ENCODE peak calls at places on chromosomes 13 and 19, in six cellular contexts. O is RWPE1, H is PC-3, E is ascending aorta, X is thoracic aorta, P is thyroid gland. D is an unnamed sample.

GRCh38 chr19:50030225-50030624 is 4.4 kb downstream of the ZNF473 start:
- DNase-seq in H (no peak), E (no peak), P (no peak), O (no peak), X (no peak), D (no peak)

GRCh38 chr13:47033216-47033615 is 136.4 kb upstream of the HTR2A start:
- DNase-seq in O (no peak), H (peak), X (no peak), P (no peak), E (no peak), D (peak)

GRCh38 chr19:32168606-32169005 is 176.8 kb upstream of the ZNF507 start:
- DNase-seq in O (no peak), E (no peak), H (no peak), P (no peak), X (no peak), D (no peak)

GRCh38 chr13:26686285-26686684 is 74.3 kb downstream of the GPR12 start:
- DNase-seq in O (no peak), P (no peak), X (no peak), H (no peak), E (no peak), D (no peak)

GRCh38 chr19:4402171-4403004 is at the start of gene CHAF1A:
- DNase-seq in E (peak), H (peak), X (peak), O (peak), P (peak), D (peak)

GRCh38 chr19:49335784-49336481 is 727 bp downstream of the CD37 start:
- DNase-seq in O (no peak), P (no peak), H (no peak), E (peak), X (no peak), D (no peak)

GRCh38 chr13:76596216-76596615 is 290.0 kb downstream of the KCTD12 start:
- DNase-seq in X (no peak), O (no peak), P (no peak), H (no peak), E (no peak), D (no peak)

GRCh38 chr13:48235100-48235813 is 2.3 kb downstream of the ITM2B start:
- DNase-seq in E (no peak), P (peak), H (peak), O (no peak), X (no peak), D (peak)

GRCh38 chr19:32373614-32374295 is 28.3 kb downstream of the ZNF507 start:
- DNase-seq in P (peak), O (peak), H (peak), E (peak), X (peak), D (peak)

GRCh38 chr19:3397266-3398022 is 31.1 kb downstream of the NFIC start:
- DNase-seq in X (no peak), E (no peak), H (no peak), P (peak), O (peak), D (no peak)

GRCh38 chr19:42555317-42555716 is 27.0 kb upstream of the CEACAM1 start:
- DNase-seq in H (no peak), P (no peak), O (no peak), E (no peak), X (no peak), D (no peak)

GRCh38 chr19:35166100-35167063 is 11.8 kb downstream of the FXYD5 start:
- DNase-seq in P (no peak), E (no peak), H (no peak), X (no peak), O (no peak), D (peak)

DNA sequence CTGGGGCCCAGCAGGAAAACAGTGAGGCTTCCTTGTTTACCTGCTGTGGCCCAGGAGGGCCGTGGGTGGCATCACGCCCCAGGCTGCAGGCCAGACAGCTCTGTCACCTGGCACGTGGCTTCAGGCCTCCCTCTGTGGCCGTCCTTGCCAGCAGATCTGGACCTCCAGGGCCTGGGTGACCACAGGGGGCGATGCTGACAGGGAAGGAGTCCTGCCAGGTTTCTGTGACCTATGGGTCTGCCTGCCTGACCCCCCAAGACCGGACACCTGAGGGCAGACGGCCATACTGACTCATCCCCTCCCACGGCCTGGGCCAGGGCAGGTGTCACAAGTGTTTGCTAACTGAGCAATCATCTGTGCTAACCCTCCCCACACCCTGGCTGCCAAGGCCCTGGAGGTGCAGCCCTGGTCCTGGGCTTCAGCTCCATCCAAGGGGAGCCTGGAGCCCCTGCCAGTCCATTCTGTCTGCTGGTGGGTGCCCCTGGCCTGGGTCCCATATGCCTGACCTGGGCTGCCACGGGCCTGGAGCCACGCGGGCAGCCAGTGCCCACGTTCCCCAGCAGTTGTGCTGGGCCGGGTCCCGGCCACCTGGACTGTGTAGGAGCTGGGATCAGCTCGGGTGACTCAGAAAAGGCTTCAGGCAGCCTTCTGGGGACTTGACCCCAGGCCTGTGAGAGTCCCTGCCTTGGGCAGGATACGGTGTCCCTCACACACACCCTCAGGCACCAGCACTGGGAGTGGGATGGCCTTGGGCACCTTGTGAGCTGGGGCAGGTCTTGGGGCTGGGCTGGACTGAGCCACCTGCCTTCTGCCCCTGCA is 3.7 kb downstream of the CDC34 start:
- DNase-seq in H (peak), P (no peak), E (no peak), X (no peak), O (no peak), D (peak)
- TF ChIP-seq CTCF in H (peak), P (no peak), E (no peak), X (no peak), O (no peak), D (no peak)

GRCh38 chr13:100088648-100089601 is at the start of gene PCCA:
- DNase-seq in P (peak), E (peak), X (peak), O (peak), H (peak), D (peak)
- TF ChIP-seq CTCF in P (peak), E (no peak), X (no peak), O (no peak), H (no peak), D (no peak)

GRCh38 chr19:41341669-41342490 is 11.8 kb downstream of the TGFB1 start:
- DNase-seq in O (no peak), E (no peak), P (peak), H (no peak), X (no peak), D (no peak)
- TF ChIP-seq CTCF in O (no peak), E (no peak), P (no peak), H (peak), X (no peak), D (no peak)

DNA sequence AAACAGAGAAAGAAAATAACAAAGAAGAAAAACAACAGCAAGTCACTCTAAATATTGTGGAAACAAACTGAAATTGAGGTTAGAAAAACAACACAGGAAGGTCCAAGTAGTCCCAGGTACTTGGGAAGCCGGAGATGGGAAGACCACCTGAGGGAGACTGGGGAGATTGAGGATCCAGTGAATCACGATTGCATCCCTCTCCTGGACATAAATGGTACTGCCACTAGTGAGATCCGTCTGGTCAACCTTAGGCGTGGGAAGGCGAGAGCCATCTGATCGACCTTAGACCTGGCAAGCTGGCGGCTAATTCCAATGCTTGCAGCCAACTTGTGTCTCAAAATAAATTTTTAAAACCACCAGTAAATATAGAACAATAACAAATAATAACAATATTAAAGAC is 81.9 kb downstream of the ZNF726 start:
- DNase-seq in P (no peak), H (peak), E (no peak), O (no peak), X (no peak), D (peak)
- TF ChIP-seq CTCF in P (no peak), H (peak), E (no peak), O (no peak), X (no peak), D (no peak)

GRCh38 chr13:107138468-107138867 is 570.5 kb upstream of the ARGLU1 start:
- DNase-seq in O (no peak), H (no peak), E (no peak), X (no peak), P (no peak), D (no peak)
- TF ChIP-seq CTCF in O (no peak), H (no peak), E (no peak), X (no peak), P (no peak), D (no peak)

D was measured in MCF 10A.